ENCODE peak calls at places on chromosomes 2 and 18, in eight cellular contexts. Y, T, V, J, N, D, C and F are unnamed samples.

GRCh38 chr18:48575301-48575657 is 36.4 kb downstream of the CTIF start:
- DNase-seq in J (no peak), T (no peak), C (no peak), V (no peak), Y (no peak), D (no peak), N (no peak), F (no peak)

GRCh38 chr2:66684289-66684688 is 249.4 kb downstream of the MEIS1 start:
- DNase-seq in Y (no peak), N (no peak), C (no peak), V (no peak), T (no peak), D (no peak), J (no peak), F (no peak)

GRCh38 chr2:64730551-64731305 is 77.0 kb upstream of the SERTAD2 start:
- DNase-seq in D (peak; percentile 77), V (peak; percentile 71), Y (peak; percentile 65), J (peak; percentile 58), N (peak; percentile 75), C (peak; percentile 91), T (peak; percentile 28), F (no peak)

GRCh38 chr2:96642564-96643350 is at the start of gene FER1L5:
- DNase-seq in D (peak; percentile 49), T (no peak), J (no peak), V (peak; percentile 36), N (peak; percentile 80), C (peak; percentile 42), Y (peak; percentile 37), F (no peak)

GRCh38 chr2:26255735-26256384 is 11.1 kb downstream of the HADHB start:
- DNase-seq in V (no peak), N (no peak), T (no peak), D (no peak), C (no peak), Y (no peak), J (no peak), F (no peak)

GRCh38 chr2:11750422-11750821 is 4.0 kb downstream of the LPIN1 start:
- DNase-seq in T (peak; percentile 72), Y (no peak), C (no peak), V (no peak), N (no peak), J (no peak), D (no peak), F (no peak)

GRCh38 chr2:28148566-28148965 is 244.1 kb upstream of the FOSL2 start:
- DNase-seq in T (no peak), J (no peak), V (no peak), D (no peak), N (no peak), Y (no peak), C (no peak), F (no peak)

GRCh38 chr18:35777042-35777441 is 195.4 kb upstream of the RMP24 start:
- DNase-seq in N (no peak), C (no peak), V (no peak), J (no peak), Y (no peak), T (no peak), D (no peak), F (no peak)

GRCh38 chr2:170550501-170550900 is 164.6 kb upstream of the SP5 start:
- DNase-seq in Y (no peak), N (no peak), J (no peak), D (no peak), T (no peak), V (no peak), C (no peak), F (no peak)

GRCh38 chr2:150610670-150611279 is 123.3 kb upstream of the RND3 start:
- DNase-seq in Y (no peak), C (no peak), V (no peak), D (peak; percentile 66), T (no peak), J (no peak), N (peak; percentile 59), F (no peak)

GRCh38 chr2:64157792-64158191 is 13.6 kb upstream of the PELI1 start:
- DNase-seq in J (no peak), Y (no peak), N (no peak), D (peak; percentile 31), T (no peak), C (no peak), V (no peak), F (no peak)

GRCh38 chr2:230902180-230902899 is 22.7 kb downstream of the GPR55 start:
- DNase-seq in C (peak; percentile 56), T (peak; percentile 82), J (no peak), D (peak; percentile 63), Y (no peak), N (peak; percentile 58), V (peak; percentile 49), F (no peak)
- TF ChIP-seq CTCF in C (peak; percentile 45), T (peak; percentile 89), J (peak; percentile 50), D (peak; percentile 93), Y (peak; percentile 13), N (peak; percentile 93), V (peak; percentile 92), F (no peak)

GRCh38 chr2:241036964-241037421 is 38.6 kb downstream of the SNED1 start:
- DNase-seq in J (peak; percentile 12), V (no peak), C (no peak), Y (no peak), T (peak; percentile 79), D (no peak), N (no peak), F (no peak)

GRCh38 chr2:241034490-241035141 is 36.2 kb downstream of the SNED1 start:
- DNase-seq in N (no peak), Y (no peak), C (no peak), J (peak; percentile 17), T (no peak), D (no peak), V (no peak), F (no peak)

GRCh38 chr2:241036397-241036963 is 38.1 kb downstream of the SNED1 start:
- DNase-seq in N (peak; percentile 72), C (peak; percentile 86), Y (peak; percentile 59), D (no peak), J (peak; percentile 22), T (peak; percentile 88), V (no peak), F (no peak)

GRCh38 chr2:241035142-241035817 is 36.9 kb downstream of the SNED1 start:
- DNase-seq in J (peak; percentile 15), D (no peak), Y (no peak), C (no peak), N (no peak), T (no peak), V (no peak), F (no peak)

DNA sequence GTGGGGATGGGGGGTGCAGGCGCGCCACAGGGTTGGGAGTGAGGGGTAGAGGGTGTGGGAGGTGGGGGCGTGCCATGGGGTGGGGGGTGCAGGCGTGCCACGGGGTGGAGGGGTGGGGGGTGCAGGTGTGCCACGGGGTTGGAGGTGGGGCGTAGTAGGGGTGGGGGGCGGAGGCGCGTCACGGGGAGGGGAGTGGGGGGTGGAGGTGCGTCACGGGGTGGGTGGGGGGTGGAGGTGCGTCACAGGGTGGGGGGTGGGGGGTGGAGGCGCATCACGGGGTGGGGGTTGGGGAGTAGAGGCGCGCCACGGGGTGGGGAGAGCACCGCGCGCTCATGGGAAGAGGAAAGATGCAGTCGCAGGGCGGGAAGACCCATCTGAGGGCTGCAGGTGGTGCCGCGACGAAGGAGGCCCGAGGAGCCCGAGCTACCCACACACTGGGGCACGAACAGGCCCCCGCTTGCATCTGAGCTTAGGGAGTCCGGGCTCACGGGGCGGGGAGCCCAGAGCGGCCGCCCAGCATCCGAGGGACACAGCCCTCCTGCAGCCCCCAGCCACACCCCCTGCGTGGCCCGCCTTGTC is 37.5 kb downstream of the SNED1 start:
- DNase-seq in V (no peak), T (peak; percentile 74), D (no peak), J (peak; percentile 19), N (no peak), C (no peak), Y (no peak), F (no peak)
- TF ChIP-seq CTCF in V (no peak), T (no peak), D (no peak), J (no peak), N (no peak), C (no peak), Y (no peak), F (no peak)

DNA sequence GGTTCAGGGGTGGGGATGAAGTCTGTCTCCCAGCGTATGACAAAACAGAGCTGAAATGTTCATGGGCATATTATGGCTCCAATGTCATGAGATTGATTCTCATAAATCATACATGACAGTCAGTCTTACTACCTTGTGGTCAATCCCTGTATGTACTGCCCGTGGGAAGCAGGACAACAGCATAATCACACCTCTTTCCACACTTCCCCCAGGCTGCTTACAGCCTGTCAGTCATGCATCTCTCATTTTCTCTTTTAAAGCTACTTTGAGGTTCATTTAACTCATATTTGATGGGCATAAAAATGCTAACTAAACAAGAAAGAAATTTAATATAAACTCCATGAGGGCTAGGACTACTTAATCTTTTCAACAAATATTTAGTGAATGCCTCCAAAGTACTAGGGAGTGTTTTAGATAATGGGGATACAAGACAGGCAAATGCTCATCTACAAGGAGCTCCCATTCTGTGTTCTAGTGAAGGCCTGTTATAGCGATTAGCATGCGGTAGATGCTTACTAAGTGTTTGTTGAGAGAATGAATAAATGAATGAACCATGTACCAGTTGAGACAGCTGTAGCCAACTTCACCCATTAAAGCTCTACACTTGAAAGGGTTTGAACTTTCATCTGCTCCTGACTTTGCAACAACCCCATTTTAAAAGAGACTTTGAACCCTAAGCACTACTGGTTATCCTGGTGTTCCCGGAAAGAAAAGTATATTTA is 89.1 kb downstream of the ALPK2 start:
- DNase-seq in C (no peak), Y (no peak), N (no peak), V (no peak), T (no peak), D (no peak), J (no peak), F (no peak)
- TF ChIP-seq CTCF in C (no peak), Y (no peak), N (no peak), V (no peak), T (no peak), D (no peak), J (no peak), F (no peak)

GRCh38 chr2:222903234-222904220 is 42.7 kb downstream of the ACSL3 start:
- DNase-seq in N (peak; percentile 62), V (peak; percentile 57), T (peak; percentile 68), D (peak; percentile 64), Y (no peak), C (peak; percentile 59), J (no peak), F (no peak)
- TF ChIP-seq CTCF in N (peak; percentile 65), V (peak; percentile 50), T (peak; percentile 53), D (peak; percentile 79), Y (peak; percentile 57), C (peak; percentile 57), J (peak; percentile 67), F (peak; percentile 54)